ENCODE peak calls at places on chromosome 7, in eight cellular contexts. V is heart right ventricle, H is BJ, Y is upper lobe of right lung, L is HFFc6, A is bronchial epithelial cell, I is gastrocnemius medialis, P is RWPE1. R is an unnamed sample.

GRCh38 chr7:24427048-24427447 is 143.1 kb downstream of the NPY start:
- DNase-seq in V (no peak), H (no peak), Y (no peak), L (no peak), A (no peak), I (no peak), P (no peak), R (no peak)

GRCh38 chr7:68407460-68407859 is 1190.8 kb upstream of the AUTS2 start:
- DNase-seq in V (no peak), H (no peak), Y (no peak), L (no peak), A (no peak), I (no peak), P (no peak), R (no peak)

GRCh38 chr7:101952355-101953247 is 135.2 kb downstream of the CUX1 start:
- DNase-seq in V (no peak), H (peak), Y (no peak), L (peak), A (peak), I (no peak), P (peak), R (no peak)

GRCh38 chr7:1530946-1531262 is 402 bp downstream of the MAFK start:
- DNase-seq in V (no peak), H (no peak), Y (no peak), L (no peak), A (no peak), I (no peak), P (peak), R (no peak)

GRCh38 chr7:126574276-126574675 is 678.5 kb downstream of the GRM8 start:
- DNase-seq in V (no peak), H (no peak), Y (no peak), L (no peak), A (peak), I (no peak), P (peak), R (no peak)

GRCh38 chr7:28607179-28607578 is 194.9 kb downstream of the CREB5 start:
- DNase-seq in V (no peak), H (no peak), Y (no peak), L (no peak), A (peak), I (no peak), P (no peak), R (no peak)

GRCh38 chr7:139095194-139095659 is 14.3 kb downstream of the ZC3HAV1 start:
- DNase-seq in V (no peak), H (no peak), Y (no peak), L (no peak), A (no peak), I (no peak), P (no peak), R (no peak)

GRCh38 chr7:38629621-38630020 is 1.6 kb downstream of the AMPH start:
- DNase-seq in V (no peak), H (no peak), Y (no peak), L (no peak), A (no peak), I (no peak), P (no peak), R (no peak)

GRCh38 chr7:15407910-15408309 is 153.9 kb downstream of the AGMO start:
- DNase-seq in V (no peak), H (no peak), Y (no peak), L (no peak), A (peak), I (no peak), P (no peak), R (no peak)

GRCh38 chr7:12212051-12212485 is 974 bp downstream of the TMEM106B start:
- DNase-seq in V (no peak), H (no peak), Y (no peak), L (no peak), A (peak), I (no peak), P (peak), R (no peak)

GRCh38 chr7:88020953-88021650 is 87.1 kb downstream of the ADAM22 start:
- DNase-seq in V (no peak), H (no peak), Y (no peak), L (no peak), A (no peak), I (no peak), P (no peak), R (no peak)

GRCh38 chr7:139915301-139915863 is 86.3 kb downstream of the TBXAS1 start:
- DNase-seq in V (no peak), H (no peak), Y (no peak), L (peak), A (peak), I (no peak), P (no peak), R (no peak)

GRCh38 chr7:131786204-131786603 is 229.8 kb upstream of the PODXL start:
- DNase-seq in V (no peak), H (no peak), Y (no peak), L (no peak), A (no peak), I (no peak), P (no peak), R (no peak)

GRCh38 chr7:142460402-142461117 is 202.7 kb upstream of the PRSS58 start:
- DNase-seq in V (no peak), H (no peak), Y (no peak), L (no peak), A (no peak), I (no peak), P (no peak), R (no peak)

DNA sequence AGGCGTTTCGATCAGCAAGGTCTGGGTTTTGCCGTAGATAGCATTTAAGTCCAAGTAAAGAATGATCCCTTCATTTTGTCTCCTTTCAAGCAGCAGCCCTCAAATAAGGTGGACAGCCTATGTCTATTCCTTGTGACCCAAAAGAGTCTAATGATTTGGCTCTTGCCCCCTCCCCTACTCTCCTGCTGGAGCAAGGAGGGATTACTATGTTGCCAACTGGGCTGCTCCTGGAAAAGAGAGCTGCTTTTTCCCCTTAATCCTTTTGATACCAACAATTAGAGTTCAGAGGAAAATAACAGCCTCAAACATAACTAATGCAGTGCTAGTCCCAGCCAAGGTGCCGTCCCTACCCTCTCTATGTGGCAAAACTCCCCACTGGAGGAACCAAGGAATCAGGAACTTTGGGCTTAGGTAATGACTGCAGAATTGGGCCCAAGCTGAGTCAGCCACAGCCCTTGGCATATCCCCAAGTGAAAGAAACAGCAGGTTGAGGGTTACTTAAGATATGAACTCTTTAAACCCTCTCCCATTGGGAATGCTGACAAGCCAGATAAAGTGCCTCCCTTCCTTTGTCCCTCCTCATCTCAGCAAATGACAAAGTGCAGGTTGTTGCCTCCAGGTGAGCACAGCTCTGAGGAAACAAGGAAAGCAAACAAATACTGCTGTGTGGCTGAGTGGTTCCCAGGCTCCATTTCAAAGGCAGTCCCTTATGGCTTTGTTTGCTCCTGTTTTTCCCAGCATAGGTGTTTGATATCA is 643.7 kb downstream of the INHBA start:
- DNase-seq in V (no peak), H (no peak), Y (no peak), L (no peak), A (peak), I (no peak), P (peak), R (no peak)
- TF ChIP-seq CTCF in V (no peak), H (no peak), Y (no peak), L (no peak), A (no peak), I (no peak), P (no peak), R (no peak)

DNA sequence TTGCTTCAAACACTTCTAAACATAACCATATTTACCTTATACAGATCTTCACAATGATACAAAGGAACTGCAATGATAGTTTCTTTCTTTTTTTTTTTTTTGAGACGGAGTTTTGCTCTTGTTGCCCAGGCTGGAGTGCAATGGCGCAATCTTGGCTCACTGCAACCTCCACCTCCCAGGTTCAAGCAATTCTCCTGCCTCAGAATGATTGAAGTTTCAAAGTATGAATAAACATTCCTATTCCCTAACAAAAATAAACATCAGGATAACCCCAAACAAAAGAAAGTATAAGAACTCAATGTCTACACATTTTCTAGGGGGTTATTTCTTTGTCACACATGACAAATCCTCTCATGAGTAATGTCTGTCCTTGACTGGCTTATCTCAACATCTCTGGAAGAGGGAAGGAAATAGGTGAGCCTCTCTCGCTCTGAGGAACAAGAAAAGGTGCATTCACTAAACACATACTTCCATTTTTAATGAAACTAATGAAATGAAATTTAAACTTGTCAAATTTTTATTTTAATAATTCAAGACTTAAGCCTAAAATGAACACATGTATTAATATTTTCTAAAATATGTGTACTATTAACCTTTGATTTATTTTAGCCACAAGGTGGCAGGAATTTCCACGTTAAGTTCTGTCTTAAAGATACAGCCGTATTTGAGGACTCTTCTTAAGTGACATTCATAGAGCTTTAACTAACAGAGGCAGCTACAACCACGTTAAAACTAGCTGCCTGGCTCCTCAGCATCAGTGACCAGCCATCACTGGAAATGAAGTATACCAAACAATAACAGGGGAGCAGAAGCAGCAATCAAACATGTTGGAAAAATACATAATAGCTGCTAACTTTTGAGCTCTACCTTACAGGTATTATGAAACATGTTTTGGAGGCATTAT is 58.3 kb downstream of the MALSU1 start:
- DNase-seq in V (no peak), H (no peak), Y (no peak), L (peak), A (peak), I (no peak), P (peak), R (no peak)
- TF ChIP-seq CTCF in V (no peak), H (peak), Y (peak), L (peak), A (peak), I (no peak), P (peak), R (peak)

GRCh38 chr7:45984386-45985295 is 63.6 kb upstream of the IGFBP3 start:
- DNase-seq in V (no peak), H (no peak), Y (no peak), L (no peak), A (no peak), I (no peak), P (no peak), R (no peak)
- TF ChIP-seq CTCF in V (no peak), H (no peak), Y (no peak), L (peak), A (peak), I (no peak), P (no peak), R (no peak)

GRCh38 chr7:95863623-95864022 is 91.3 kb downstream of the DYNC1I1 start:
- DNase-seq in V (no peak), H (no peak), Y (no peak), L (no peak), A (no peak), I (no peak), P (no peak), R (no peak)

GRCh38 chr7:95861041-95861440 is 88.7 kb downstream of the DYNC1I1 start:
- DNase-seq in V (no peak), H (no peak), Y (no peak), L (no peak), A (no peak), I (no peak), P (no peak), R (no peak)

GRCh38 chr7:95859434-95859833 is 87.1 kb downstream of the DYNC1I1 start:
- DNase-seq in V (no peak), H (no peak), Y (no peak), L (peak), A (peak), I (no peak), P (no peak), R (no peak)
- TF ChIP-seq CTCF in V (no peak), H (no peak), Y (no peak), L (no peak), A (no peak), I (no peak), P (no peak), R (no peak)

GRCh38 chr7:153090757-153091156 is 331.2 kb downstream of the ACTR3B start:
- DNase-seq in V (no peak), H (no peak), Y (no peak), L (no peak), A (no peak), I (no peak), P (no peak), R (no peak)
- TF ChIP-seq CTCF in V (no peak), H (no peak), Y (no peak), L (no peak), A (no peak), I (no peak), P (no peak), R (no peak)